ENCODE peak calls at places on chromosomes 12 and 14, in four cellular contexts. O is CD4-positive, alpha-beta memory T cell; B is cardiac muscle cell; K is uterus. A is an unnamed sample. For H3K27me3, the result is how much of the 10 kb centered on the place peaks cover.

GRCh38 chr12:127485528-127485927 is 781.4 kb upstream of the TMEM132C start:
- DNase-seq in O (no peak), B (no peak), K (no peak), A (peak)

GRCh38 chr14:105151838-105152793 is 16.5 kb downstream of the JAG2 start:
- DNase-seq in O (no peak), B (peak), K (no peak), A (no peak)

GRCh38 chr14:79493081-79493652 is 718.1 kb downstream of the DIO2 start:
- DNase-seq in O (no peak), B (no peak), K (no peak), A (no peak)

GRCh38 chr14:30996892-30997659 is 28.4 kb upstream of the AP4S1 start:
- DNase-seq in O (no peak), B (no peak), K (no peak), A (no peak)

GRCh38 chr14:102606296-102606695 is 13.8 kb downstream of the RCOR1 start:
- DNase-seq in O (no peak), B (no peak), K (no peak), A (no peak)

GRCh38 chr14:58216544-58216943 is 16.6 kb downstream of the ACTR10 start:
- DNase-seq in O (no peak), B (no peak), K (no peak), A (no peak)

GRCh38 chr12:79988368-79988767 is 53.5 kb upstream of the PPP1R12A start:
- DNase-seq in O (no peak), B (no peak), K (no peak), A (peak)

GRCh38 chr14:67446371-67447032 is 34.5 kb upstream of the PLEK2 start:
- DNase-seq in O (no peak), B (no peak), K (no peak), A (peak)

GRCh38 chr14:22510527-22511110 is 78.4 kb downstream of the DAD1 start:
- DNase-seq in O (no peak), B (no peak), K (no peak), A (no peak)

GRCh38 chr14:32552766-32553165 is 223.7 kb downstream of the AKAP6 start:
- DNase-seq in O (no peak), B (no peak), K (no peak), A (no peak)

GRCh38 chr14:49919825-49920224 is 26.9 kb downstream of the ARF6 start:
- DNase-seq in O (no peak), B (no peak), K (no peak), A (no peak)

GRCh38 chr12:7156259-7157197 is 26.4 kb downstream of the CLSTN3 start:
- DNase-seq in O (no peak), B (no peak), K (no peak), A (no peak)

GRCh38 chr14:32896979-32897723 is 41.5 kb upstream of the NPAS3 start:
- DNase-seq in O (no peak), B (no peak), K (no peak), A (peak)

GRCh38 chr12:9372202-9372601 is 164.0 kb upstream of the PZP start:
- DNase-seq in O (no peak), B (no peak), K (no peak), A (peak)

GRCh38 chr12:109588461-109589239 is 15.1 kb downstream of the MVK start:
- DNase-seq in O (no peak), B (no peak), K (no peak), A (peak)

GRCh38 chr12:32569256-32569655 is 109.8 kb upstream of the DNM1L start:
- DNase-seq in O (no peak), B (no peak), K (no peak), A (no peak)

GRCh38 chr14:64983439-64984310 is 3.0 kb upstream of the FNTB start:
- DNase-seq in O (peak), B (peak), K (no peak), A (peak)

GRCh38 chr12:31325524-31325875 is 450 bp downstream of the SINHCAF start:
- DNase-seq in O (no peak), B (no peak), K (peak), A (no peak)

GRCh38 chr12:121538699-121539061 is 42.1 kb downstream of the KDM2B start:
- DNase-seq in O (no peak), B (no peak), K (no peak), A (peak)

GRCh38 chr12:57048423-57048822 is 1.5 kb downstream of the MYO1A start:
- DNase-seq in O (no peak), B (no peak), K (no peak), A (no peak)

GRCh38 chr12:6827982-6828670 is at the start of gene P3H3:
- DNase-seq in O (no peak), B (peak), K (peak), A (no peak)

GRCh38 chr12:104357431-104357952 is 54.0 kb downstream of the EID3 start:
- DNase-seq in O (no peak), B (no peak), K (no peak), A (no peak)

GRCh38 chr12:93812616-93813015 is 135.4 kb downstream of the CRADD start:
- DNase-seq in O (no peak), B (no peak), K (no peak), A (no peak)

GRCh38 chr12:63846249-63846967 is 1.9 kb downstream of the SRGAP1 start:
- DNase-seq in O (no peak), B (no peak), K (no peak), A (no peak)
- H3K4me3 ChIP-seq in O (no peak), B (no peak), K (peak), A (no peak)

DNA sequence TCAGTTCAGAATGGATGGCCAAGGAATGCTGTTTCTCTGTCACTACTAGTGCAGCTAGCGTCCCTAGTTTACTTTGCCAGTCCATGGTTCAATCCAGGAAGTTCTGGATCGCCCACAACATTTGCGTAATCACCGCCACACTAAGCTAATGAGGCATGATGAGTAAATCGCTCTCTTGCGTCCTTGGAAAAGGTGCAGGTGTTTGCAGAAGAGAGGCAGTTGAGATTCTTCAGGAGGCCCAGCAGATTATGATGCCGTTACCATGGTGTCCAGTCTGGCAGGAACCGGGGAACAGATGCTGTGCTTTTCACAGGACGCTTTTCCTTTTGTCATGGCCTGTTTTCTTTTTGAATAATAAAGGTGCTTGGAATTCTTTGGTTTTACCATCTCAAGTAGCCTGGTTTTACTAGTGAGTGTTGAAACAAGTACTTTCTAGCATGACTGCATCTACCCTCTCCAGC is 9.0 kb downstream of the TPH2 start:
- DNase-seq in O (no peak), B (no peak), K (no peak), A (peak)
- H3K27me3 ChIP-seq in O (under half), B (under half), K (under half), A (under half)

GRCh38 chr12:54398995-54399793 is 14.7 kb upstream of the ZNF385A start:
- DNase-seq in O (peak), B (peak), K (peak), A (peak)

GRCh38 chr12:54401127-54401526 is 16.6 kb upstream of the ZNF385A start:
- DNase-seq in O (no peak), B (no peak), K (no peak), A (no peak)

GRCh38 chr12:54395545-54395944 is 11.0 kb upstream of the ZNF385A start:
- DNase-seq in O (no peak), B (no peak), K (no peak), A (no peak)

GRCh38 chr12:54397157-54397556 is 12.6 kb upstream of the ZNF385A start:
- DNase-seq in O (no peak), B (no peak), K (no peak), A (no peak)

GRCh38 chr12:54398218-54398617 is 13.7 kb upstream of the ZNF385A start:
- DNase-seq in O (no peak), B (no peak), K (no peak), A (no peak)
- H3K27ac ChIP-seq in O (no peak), B (no peak), K (no peak), A (no peak)

GRCh38 chr14:37586783-37587428 is 8.1 kb downstream of the FOXA1 start:
- DNase-seq in O (no peak), B (no peak), K (no peak), A (peak)
- H3K4me3 ChIP-seq in O (no peak), B (no peak), K (no peak), A (peak)

GRCh38 chr12:27330846-27331245 is 1.8 kb upstream of the BMAL2 start:
- DNase-seq in O (no peak), B (no peak), K (no peak), A (no peak)
- H3K27me3 ChIP-seq in O (under half), B (half or more), K (under half), A (under half)

GRCh38 chr12:51318846-51319570 is 5.0 kb downstream of the BIN2 start:
- DNase-seq in O (peak), B (no peak), K (no peak), A (peak)
- H3K27ac ChIP-seq in O (peak), B (no peak), K (no peak), A (peak)

DNA sequence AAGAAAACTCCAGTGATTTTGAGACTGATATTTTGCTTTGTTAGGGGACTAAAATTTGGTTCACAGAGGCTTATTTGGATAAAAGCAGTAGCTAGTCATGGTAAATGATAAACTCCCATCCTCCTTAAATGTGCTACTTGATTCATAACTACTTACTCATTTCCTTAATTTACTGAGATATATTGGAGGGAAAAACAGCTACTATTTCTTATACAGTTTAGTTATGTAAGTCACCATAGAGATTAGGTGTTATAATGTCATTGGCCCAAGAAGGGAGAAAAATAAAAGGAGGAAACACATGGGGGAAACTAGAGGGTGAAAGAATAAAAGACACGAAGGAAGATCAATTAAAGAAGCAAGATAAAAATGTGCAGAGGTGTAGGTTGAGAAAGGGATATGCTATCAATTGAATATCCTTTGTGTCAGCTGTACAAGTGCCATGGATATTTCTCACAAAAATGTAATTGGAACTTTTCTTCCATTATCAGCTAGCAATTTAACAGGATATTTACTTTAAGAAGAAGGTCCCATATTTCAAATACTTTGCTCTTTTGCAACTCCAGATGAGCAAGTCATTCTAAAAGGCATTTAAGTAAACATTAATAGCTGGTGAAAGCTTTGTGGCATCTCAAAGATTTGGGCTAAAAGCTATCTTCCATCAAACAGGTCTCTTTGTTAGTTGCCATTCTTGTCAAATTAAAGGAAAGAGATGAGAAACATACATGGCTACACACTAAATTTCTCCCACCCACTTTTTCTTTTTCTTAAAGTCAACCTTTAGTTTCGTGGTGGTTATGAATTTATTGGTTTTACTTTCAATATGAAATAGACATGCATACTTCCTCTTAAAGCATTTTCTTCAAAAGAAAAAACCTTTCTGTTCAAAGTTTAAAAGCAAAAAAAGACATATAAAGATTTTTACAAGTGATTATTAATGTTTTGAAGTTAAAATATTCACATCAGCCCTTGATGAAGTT is 439.5 kb downstream of the CCER1 start:
- DNase-seq in O (no peak), B (no peak), K (no peak), A (no peak)
- H3K4me3 ChIP-seq in O (no peak), B (no peak), K (no peak), A (no peak)

DNA sequence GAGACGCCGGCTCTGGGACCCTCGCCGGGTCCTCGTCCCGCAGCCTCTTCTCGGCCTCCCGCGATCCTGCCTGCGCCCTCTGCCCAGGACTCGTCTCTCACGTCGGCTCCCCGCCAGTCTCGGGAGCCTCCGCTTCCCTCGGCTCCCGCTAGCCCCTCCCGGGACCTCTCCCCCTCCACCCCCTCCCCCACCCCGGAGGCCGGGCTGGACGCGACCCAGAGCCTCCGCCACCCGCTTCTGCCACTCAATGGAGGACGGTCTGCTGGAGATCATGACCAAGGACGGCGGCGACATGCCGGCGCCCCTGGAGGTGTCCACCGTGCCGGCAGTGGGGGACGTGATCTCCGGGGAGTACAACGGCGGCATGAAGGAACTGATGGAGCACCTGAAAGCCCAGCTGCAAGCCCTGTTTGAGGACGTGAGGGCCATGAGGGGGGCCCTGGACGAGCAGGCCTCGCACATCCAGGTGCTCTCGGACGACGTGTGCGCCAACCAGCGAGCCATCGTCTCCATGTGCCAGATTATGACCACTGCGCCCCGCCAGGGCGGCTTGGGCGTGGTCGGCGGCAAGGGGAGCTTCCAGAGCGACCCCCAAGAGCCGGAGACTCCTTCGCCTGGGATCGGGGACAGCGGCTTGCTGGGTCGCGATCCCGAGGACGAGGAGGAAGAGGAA is 568 bp downstream of the CCDC184 start:
- DNase-seq in O (no peak), B (no peak), K (peak), A (no peak)
- H3K27me3 ChIP-seq in O (under half), B (half or more), K (under half), A (under half)